ENCODE peak calls at places on chromosomes 5 and 9, in six cellular contexts. C is NCI-H1105 treated with DMSO at 0.1 percent for 48 hours, T is hypothalamus, E is ELF-1, N is GM23338, Q is dermis blood vessel endothelial cell. A is an unnamed sample.

GRCh38 chr5:44887722-44888121 is 79.0 kb downstream of the MRPS30 start:
- DNase-seq in C (no peak), T (no peak), E (no peak), N (no peak), Q (no peak), A (no peak)

GRCh38 chr5:155759984-155760383 is 567.0 kb upstream of the SGCD start:
- DNase-seq in C (no peak), T (no peak), E (no peak), N (no peak), Q (no peak), A (no peak)

GRCh38 chr9:98191615-98192502 is 578 bp downstream of the CORO2A start:
- DNase-seq in C (no peak), T (peak), E (peak), N (peak), Q (peak), A (no peak)

GRCh38 chr9:3922846-3923245 is 377.0 kb downstream of the GLIS3 start:
- DNase-seq in C (no peak), T (no peak), E (no peak), N (no peak), Q (no peak), A (no peak)

GRCh38 chr9:126882746-126883145 is 22.3 kb downstream of the ZBTB34 start:
- DNase-seq in C (no peak), T (no peak), E (no peak), N (no peak), Q (no peak), A (no peak)

GRCh38 chr5:154516475-154516874 is 38.4 kb upstream of the HAND1 start:
- DNase-seq in C (no peak), T (no peak), E (peak), N (no peak), Q (no peak), A (no peak)

GRCh38 chr9:75378036-75378435 is 289.7 kb downstream of the OSTF1 start:
- DNase-seq in C (no peak), T (no peak), E (peak), N (no peak), Q (no peak), A (no peak)

GRCh38 chr9:96646081-96646991 is 8.8 kb downstream of the PRXL2C start:
- DNase-seq in C (no peak), T (no peak), E (no peak), N (no peak), Q (peak), A (no peak)

GRCh38 chr5:176547811-176548210 is 1.3 kb upstream of the CDHR2 start:
- DNase-seq in C (no peak), T (no peak), E (no peak), N (no peak), Q (peak), A (no peak)

GRCh38 chr9:78325343-78325742 is 28.4 kb downstream of the PSAT1 start:
- DNase-seq in C (peak), T (peak), E (peak), N (no peak), Q (peak), A (no peak)

GRCh38 chr9:111399772-111400563 is 69.9 kb upstream of the OR2K2 start:
- DNase-seq in C (peak), T (no peak), E (peak), N (peak), Q (peak), A (no peak)

GRCh38 chr9:135582541-135582940 is 21.0 kb downstream of the PAEP start:
- DNase-seq in C (no peak), T (no peak), E (no peak), N (no peak), Q (no peak), A (no peak)

GRCh38 chr5:148457183-148457620 is 73.4 kb downstream of the FBXO38 start:
- DNase-seq in C (peak), T (no peak), E (no peak), N (peak), Q (peak), A (no peak)

GRCh38 chr9:98808411-98808815 is 943 bp downstream of the GALNT12 start:
- DNase-seq in C (peak), T (no peak), E (no peak), N (peak), Q (no peak), A (no peak)

GRCh38 chr5:178416919-178417318 is 173.3 kb downstream of the COL23A1 start:
- DNase-seq in C (no peak), T (no peak), E (no peak), N (no peak), Q (no peak), A (no peak)

GRCh38 chr5:170863646-170864045 is 1.8 kb downstream of the RANBP17 start:
- DNase-seq in C (no peak), T (no peak), E (no peak), N (no peak), Q (no peak), A (no peak)

GRCh38 chr9:121797056-121797455 is 145.6 kb downstream of the DAB2IP start:
- DNase-seq in C (no peak), T (no peak), E (no peak), N (no peak), Q (no peak), A (no peak)

GRCh38 chr5:113128931-113129330 is 152.3 kb downstream of the DCP2 start:
- DNase-seq in C (no peak), T (no peak), E (no peak), N (no peak), Q (no peak), A (no peak)

GRCh38 chr5:89849819-89850515 is 559.6 kb downstream of the CETN3 start:
- DNase-seq in C (no peak), T (no peak), E (peak), N (peak), Q (no peak), A (no peak)

GRCh38 chr9:136082496-136083361 is 12.4 kb downstream of the NACC2 start:
- DNase-seq in C (no peak), T (no peak), E (no peak), N (no peak), Q (no peak), A (no peak)

GRCh38 chr9:4066120-4066519 is 233.7 kb downstream of the GLIS3 start:
- DNase-seq in C (no peak), T (no peak), E (peak), N (no peak), Q (no peak), A (no peak)

GRCh38 chr5:170297589-170298462 is at the start of gene LCP2:
- DNase-seq in C (no peak), T (no peak), E (no peak), N (no peak), Q (peak), A (no peak)

GRCh38 chr9:8419871-8420270 is 620.3 kb upstream of the DMAC1 start:
- DNase-seq in C (no peak), T (no peak), E (no peak), N (no peak), Q (no peak), A (no peak)

A was measured in nucleus accumbens.